ENCODE peak calls at places on chromosomes 4 and X, in ten cellular contexts. One of them, this sample, is unnamed.
A peak's percentile ranks its signal among the peaks of the same experiment; 100 is the strongest.

GRCh38 chr4:126223784-126224407 is 909.1 kb downstream of the FAT4 start:
- DNase-seq in CD4-positive, alpha-beta memory T cell: no peak
- DNase-seq in A549: peak; percentile 4
- DNase-seq in right atrium auricular region: no peak
- DNase-seq in heart left ventricle: no peak
- DNase-seq in body of pancreas: no peak
- DNase-seq in H1: no peak
- DNase-seq in psoas muscle: no peak
- DNase-seq in DND-41: no peak
- DNase-seq in PC-3: peak; percentile 27
- DNase-seq in this sample: no peak

GRCh38 chr4:61273237-61273636 is 73.1 kb downstream of the ADGRL3 start:
- DNase-seq in CD4-positive, alpha-beta memory T cell: no peak
- DNase-seq in A549: peak; percentile 0
- DNase-seq in right atrium auricular region: no peak
- DNase-seq in heart left ventricle: no peak
- DNase-seq in body of pancreas: no peak
- DNase-seq in H1: no peak
- DNase-seq in psoas muscle: no peak
- DNase-seq in DND-41: no peak
- DNase-seq in PC-3: no peak
- DNase-seq in this sample: no peak

GRCh38 chrX:65821721-65822496 is 154.5 kb downstream of the MSN start:
- DNase-seq in CD4-positive, alpha-beta memory T cell: peak; percentile 35
- DNase-seq in A549: no peak
- DNase-seq in right atrium auricular region: no peak
- DNase-seq in heart left ventricle: peak; percentile 6
- DNase-seq in body of pancreas: no peak
- DNase-seq in H1: no peak
- DNase-seq in psoas muscle: peak; percentile 13
- DNase-seq in DND-41: no peak
- DNase-seq in PC-3: no peak
- DNase-seq in this sample: no peak

GRCh38 chr4:13160906-13161305 is 323.2 kb downstream of the RAB28 start:
- DNase-seq in CD4-positive, alpha-beta memory T cell: no peak
- DNase-seq in A549: no peak
- DNase-seq in right atrium auricular region: no peak
- DNase-seq in heart left ventricle: no peak
- DNase-seq in body of pancreas: no peak
- DNase-seq in H1: no peak
- DNase-seq in psoas muscle: no peak
- DNase-seq in DND-41: no peak
- DNase-seq in PC-3: peak; percentile 72
- DNase-seq in this sample: no peak

GRCh38 chr4:138275216-138275615 is 33.1 kb upstream of the SLC7A11 start:
- DNase-seq in CD4-positive, alpha-beta memory T cell: no peak
- DNase-seq in A549: no peak
- DNase-seq in right atrium auricular region: no peak
- DNase-seq in heart left ventricle: no peak
- DNase-seq in body of pancreas: no peak
- DNase-seq in H1: no peak
- DNase-seq in psoas muscle: no peak
- DNase-seq in DND-41: no peak
- DNase-seq in PC-3: no peak
- DNase-seq in this sample: no peak

GRCh38 chrX:43557792-43558191 is 98.3 kb upstream of the MAOA start:
- DNase-seq in CD4-positive, alpha-beta memory T cell: peak; percentile 61
- DNase-seq in A549: peak; percentile 68
- DNase-seq in right atrium auricular region: peak; percentile 62
- DNase-seq in heart left ventricle: peak; percentile 27
- DNase-seq in body of pancreas: peak; percentile 79
- DNase-seq in H1: no peak
- DNase-seq in psoas muscle: peak; percentile 14
- DNase-seq in DND-41: peak; percentile 52
- DNase-seq in PC-3: peak; percentile 75
- DNase-seq in this sample: peak; percentile 23

GRCh38 chr4:168070903-168071302 is 21.4 kb upstream of the ANXA10 start:
- DNase-seq in CD4-positive, alpha-beta memory T cell: no peak
- DNase-seq in A549: no peak
- DNase-seq in right atrium auricular region: no peak
- DNase-seq in heart left ventricle: no peak
- DNase-seq in body of pancreas: no peak
- DNase-seq in H1: no peak
- DNase-seq in psoas muscle: no peak
- DNase-seq in DND-41: no peak
- DNase-seq in PC-3: no peak
- DNase-seq in this sample: no peak

GRCh38 chr4:156312261-156312847 is 358.7 kb upstream of the CTSO start:
- DNase-seq in CD4-positive, alpha-beta memory T cell: no peak
- DNase-seq in A549: no peak
- DNase-seq in right atrium auricular region: no peak
- DNase-seq in heart left ventricle: no peak
- DNase-seq in body of pancreas: no peak
- DNase-seq in H1: no peak
- DNase-seq in psoas muscle: no peak
- DNase-seq in DND-41: no peak
- DNase-seq in PC-3: no peak
- DNase-seq in this sample: no peak

GRCh38 chr4:85153221-85153620 is 186.7 kb upstream of the WDFY3 start:
- DNase-seq in CD4-positive, alpha-beta memory T cell: no peak
- DNase-seq in A549: no peak
- DNase-seq in right atrium auricular region: no peak
- DNase-seq in heart left ventricle: no peak
- DNase-seq in body of pancreas: no peak
- DNase-seq in H1: no peak
- DNase-seq in psoas muscle: no peak
- DNase-seq in DND-41: no peak
- DNase-seq in PC-3: no peak
- DNase-seq in this sample: no peak

GRCh38 chrX:78514852-78515251 is 144.3 kb downstream of the RTL3 start:
- DNase-seq in CD4-positive, alpha-beta memory T cell: no peak
- DNase-seq in A549: no peak
- DNase-seq in right atrium auricular region: no peak
- DNase-seq in heart left ventricle: no peak
- DNase-seq in body of pancreas: no peak
- DNase-seq in H1: peak; percentile 73
- DNase-seq in psoas muscle: no peak
- DNase-seq in DND-41: no peak
- DNase-seq in PC-3: peak; percentile 63
- DNase-seq in this sample: no peak

GRCh38 chr4:152106781-152107321 is 346.0 kb upstream of the GATB start:
- DNase-seq in CD4-positive, alpha-beta memory T cell: no peak
- DNase-seq in A549: peak; percentile 34
- DNase-seq in right atrium auricular region: no peak
- DNase-seq in heart left ventricle: no peak
- DNase-seq in body of pancreas: no peak
- DNase-seq in H1: no peak
- DNase-seq in psoas muscle: no peak
- DNase-seq in DND-41: no peak
- DNase-seq in PC-3: peak; percentile 85
- DNase-seq in this sample: no peak

GRCh38 chrX:17836830-17837229 is 24.3 kb downstream of the RAI2 start:
- DNase-seq in CD4-positive, alpha-beta memory T cell: no peak
- DNase-seq in A549: no peak
- DNase-seq in right atrium auricular region: no peak
- DNase-seq in heart left ventricle: no peak
- DNase-seq in body of pancreas: no peak
- DNase-seq in H1: no peak
- DNase-seq in psoas muscle: no peak
- DNase-seq in DND-41: no peak
- DNase-seq in PC-3: no peak
- DNase-seq in this sample: no peak

GRCh38 chrX:9461087-9461486 is 3.8 kb upstream of the TBL1X start:
- DNase-seq in CD4-positive, alpha-beta memory T cell: no peak
- DNase-seq in A549: no peak
- DNase-seq in right atrium auricular region: no peak
- DNase-seq in heart left ventricle: no peak
- DNase-seq in body of pancreas: no peak
- DNase-seq in H1: no peak
- DNase-seq in psoas muscle: no peak
- DNase-seq in DND-41: no peak
- DNase-seq in PC-3: peak; percentile 17
- DNase-seq in this sample: no peak

DNA sequence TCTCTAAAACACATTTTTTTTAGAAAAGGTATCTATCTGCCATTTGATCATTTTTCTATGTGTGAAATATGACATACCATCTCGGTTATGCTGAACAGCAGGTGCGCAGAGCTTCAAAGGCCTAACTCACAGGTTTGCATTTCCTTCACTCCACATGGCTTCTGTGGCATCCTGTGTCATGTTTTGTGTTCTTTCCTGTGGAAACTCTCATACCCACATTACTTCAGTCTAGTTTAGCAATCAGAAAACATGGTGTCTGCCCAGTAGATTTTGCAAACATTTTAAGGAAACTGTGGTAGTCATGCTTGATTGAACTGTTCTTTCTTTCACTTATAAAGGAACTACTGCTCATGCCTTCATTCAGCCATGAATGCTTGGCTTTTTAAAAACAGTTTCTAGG is 11.3 kb upstream of the ARAP2 start:
- DNase-seq in CD4-positive, alpha-beta memory T cell: peak; percentile 83
- DNase-seq in A549: no peak
- DNase-seq in right atrium auricular region: no peak
- DNase-seq in heart left ventricle: no peak
- DNase-seq in body of pancreas: no peak
- DNase-seq in H1: no peak
- DNase-seq in psoas muscle: no peak
- DNase-seq in DND-41: peak; percentile 85
- DNase-seq in PC-3: no peak
- DNase-seq in this sample: peak; percentile 92
- H3K27ac ChIP-seq in CD4-positive, alpha-beta memory T cell: peak overlapping the region; percentile 27
- H3K27ac ChIP-seq in A549: no peak overlapping the region
- H3K27ac ChIP-seq in right atrium auricular region: no peak overlapping the region
- H3K27ac ChIP-seq in heart left ventricle: no peak overlapping the region
- H3K27ac ChIP-seq in body of pancreas: no peak overlapping the region
- H3K27ac ChIP-seq in H1: no peak overlapping the region
- H3K27ac ChIP-seq in psoas muscle: no peak overlapping the region
- H3K27ac ChIP-seq in DND-41: peak overlapping the region; percentile 82
- H3K27ac ChIP-seq in PC-3: no peak overlapping the region
- H3K27ac ChIP-seq in this sample: peak overlapping the region; percentile 85

DNA sequence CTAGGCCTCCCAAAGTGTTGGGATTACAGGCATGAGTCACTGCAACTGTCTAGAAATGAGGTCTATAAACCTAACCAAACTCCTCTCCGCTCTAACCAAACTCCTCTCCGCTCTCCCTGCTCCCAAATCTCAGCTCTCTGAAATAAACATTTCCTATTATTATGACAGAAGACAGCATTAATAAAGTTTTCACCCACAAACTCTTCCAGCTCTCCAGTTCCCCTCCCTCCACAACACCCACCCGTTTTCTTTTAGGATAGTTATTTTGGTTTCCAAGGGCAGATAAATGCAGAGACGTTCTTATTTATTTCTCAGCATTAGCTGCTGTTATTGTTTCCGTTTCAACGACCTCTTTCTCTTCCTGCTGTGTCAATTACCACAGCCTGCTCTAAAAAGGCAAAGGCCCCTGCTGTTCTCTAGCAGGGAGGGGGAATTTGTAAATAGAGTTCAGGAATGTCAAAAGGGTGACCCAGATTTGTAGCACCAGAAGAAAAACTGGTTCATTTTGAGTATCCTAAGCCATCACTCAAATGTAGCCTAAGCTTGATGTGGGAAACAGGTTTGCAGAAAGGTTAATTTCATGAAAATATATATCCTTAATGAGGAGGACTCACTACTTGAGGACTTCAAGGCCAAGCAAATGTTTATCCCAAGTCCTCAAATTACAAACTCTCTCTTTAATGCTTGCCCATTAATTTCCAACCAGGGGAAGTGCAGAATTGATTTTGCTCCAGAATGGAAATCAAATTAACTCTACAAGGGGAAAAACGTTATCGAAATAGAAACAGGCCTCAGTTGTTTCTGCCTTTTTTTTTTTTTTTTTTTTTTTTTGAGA is 13.5 kb upstream of the SCD5 start:
- DNase-seq in CD4-positive, alpha-beta memory T cell: no peak
- DNase-seq in A549: no peak
- DNase-seq in right atrium auricular region: no peak
- DNase-seq in heart left ventricle: no peak
- DNase-seq in body of pancreas: no peak
- DNase-seq in H1: no peak
- DNase-seq in psoas muscle: no peak
- DNase-seq in DND-41: no peak
- DNase-seq in PC-3: no peak
- DNase-seq in this sample: no peak
- H3K4me3 ChIP-seq in CD4-positive, alpha-beta memory T cell: no peak overlapping the region
- H3K4me3 ChIP-seq in A549: no peak overlapping the region
- H3K4me3 ChIP-seq in right atrium auricular region: no peak overlapping the region
- H3K4me3 ChIP-seq in heart left ventricle: no peak overlapping the region
- H3K4me3 ChIP-seq in body of pancreas: no peak overlapping the region
- H3K4me3 ChIP-seq in H1: no peak overlapping the region
- H3K4me3 ChIP-seq in psoas muscle: no peak overlapping the region
- H3K4me3 ChIP-seq in DND-41: no peak overlapping the region
- H3K4me3 ChIP-seq in PC-3: no peak overlapping the region
- H3K4me3 ChIP-seq in this sample: no peak overlapping the region

GRCh38 chr4:4791299-4791798 is 68.1 kb upstream of the MSX1 start:
- DNase-seq in CD4-positive, alpha-beta memory T cell: no peak
- DNase-seq in A549: no peak
- DNase-seq in right atrium auricular region: no peak
- DNase-seq in heart left ventricle: no peak
- DNase-seq in body of pancreas: no peak
- DNase-seq in H1: no peak
- DNase-seq in psoas muscle: no peak
- DNase-seq in DND-41: no peak
- DNase-seq in PC-3: no peak
- DNase-seq in this sample: no peak
- H3K27ac ChIP-seq in CD4-positive, alpha-beta memory T cell: no peak overlapping the region
- H3K27ac ChIP-seq in A549: no peak overlapping the region
- H3K27ac ChIP-seq in right atrium auricular region: no peak overlapping the region
- H3K27ac ChIP-seq in heart left ventricle: no peak overlapping the region
- H3K27ac ChIP-seq in body of pancreas: no peak overlapping the region
- H3K27ac ChIP-seq in H1: no peak overlapping the region
- H3K27ac ChIP-seq in psoas muscle: no peak overlapping the region
- H3K27ac ChIP-seq in DND-41: no peak overlapping the region
- H3K27ac ChIP-seq in PC-3: no peak overlapping the region
- H3K27ac ChIP-seq in this sample: no peak overlapping the region

DNA sequence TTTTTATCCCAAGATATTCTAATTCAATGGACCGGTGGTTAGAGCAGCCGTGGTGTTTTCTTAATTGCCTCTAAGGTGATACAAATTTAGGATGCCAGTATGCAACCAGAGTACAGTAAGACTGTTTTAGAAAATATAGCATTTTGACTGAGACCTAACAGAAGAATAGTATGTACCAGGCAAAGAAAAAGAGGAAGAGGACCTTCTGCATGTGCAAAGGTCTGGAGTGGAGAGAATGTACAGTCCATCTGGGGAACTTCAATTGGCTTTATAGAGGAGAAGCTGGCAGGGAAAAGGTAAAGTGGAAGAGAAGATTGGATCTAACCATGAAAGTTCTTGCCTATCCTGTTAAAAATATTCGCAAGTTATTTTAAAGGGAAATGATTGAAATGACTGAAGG is 663.4 kb upstream of the CPEB2 start:
- DNase-seq in CD4-positive, alpha-beta memory T cell: no peak
- DNase-seq in A549: no peak
- DNase-seq in right atrium auricular region: no peak
- DNase-seq in heart left ventricle: no peak
- DNase-seq in body of pancreas: no peak
- DNase-seq in H1: no peak
- DNase-seq in psoas muscle: no peak
- DNase-seq in DND-41: no peak
- DNase-seq in PC-3: no peak
- DNase-seq in this sample: no peak
- H3K4me3 ChIP-seq in CD4-positive, alpha-beta memory T cell: no peak overlapping the region
- H3K4me3 ChIP-seq in A549: no peak overlapping the region
- H3K4me3 ChIP-seq in right atrium auricular region: no peak overlapping the region
- H3K4me3 ChIP-seq in heart left ventricle: no peak overlapping the region
- H3K4me3 ChIP-seq in body of pancreas: no peak overlapping the region
- H3K4me3 ChIP-seq in H1: no peak overlapping the region
- H3K4me3 ChIP-seq in psoas muscle: no peak overlapping the region
- H3K4me3 ChIP-seq in DND-41: no peak overlapping the region
- H3K4me3 ChIP-seq in PC-3: no peak overlapping the region
- H3K4me3 ChIP-seq in this sample: no peak overlapping the region

GRCh38 chr4:88698539-88698938 is 910 bp upstream of the NAP1L5 start:
- DNase-seq in CD4-positive, alpha-beta memory T cell: no peak
- DNase-seq in A549: no peak
- DNase-seq in right atrium auricular region: no peak
- DNase-seq in heart left ventricle: no peak
- DNase-seq in body of pancreas: no peak
- DNase-seq in H1: no peak
- DNase-seq in psoas muscle: no peak
- DNase-seq in DND-41: no peak
- DNase-seq in PC-3: no peak
- DNase-seq in this sample: no peak
- H3K27ac ChIP-seq in CD4-positive, alpha-beta memory T cell: no peak overlapping the region
- H3K27ac ChIP-seq in A549: no peak overlapping the region
- H3K27ac ChIP-seq in right atrium auricular region: peak overlapping the region; percentile 81
- H3K27ac ChIP-seq in heart left ventricle: no peak overlapping the region
- H3K27ac ChIP-seq in body of pancreas: no peak overlapping the region
- H3K27ac ChIP-seq in H1: no peak overlapping the region
- H3K27ac ChIP-seq in psoas muscle: no peak overlapping the region
- H3K27ac ChIP-seq in DND-41: no peak overlapping the region
- H3K27ac ChIP-seq in PC-3: no peak overlapping the region
- H3K27ac ChIP-seq in this sample: no peak overlapping the region